ENCODE peak calls at places on chromosome 21, in seven cellular contexts. X, I, W, Z, B, D and Q are unnamed samples.

GRCh38 chr21:42465008-42465878 is 30.8 kb downstream of the RSPH1 start:
- DNase-seq in X (peak; percentile 54), I (no peak), W (no peak), Z (no peak), B (no peak), D (no peak), Q (no peak)

GRCh38 chr21:36532769-36533467 is 53.0 kb upstream of the CLDN14 start:
- DNase-seq in X (no peak), I (no peak), W (no peak), Z (no peak), B (no peak), D (no peak), Q (no peak)

GRCh38 chr21:38660333-38661295 is 145.1 kb upstream of the ETS2 start:
- DNase-seq in X (peak; percentile 11), I (no peak), W (no peak), Z (no peak), B (no peak), D (peak; percentile 40), Q (no peak)

GRCh38 chr21:39137248-39138186 is 45.7 kb downstream of the PSMG1 start:
- DNase-seq in X (peak; percentile 83), I (no peak), W (no peak), Z (no peak), B (no peak), D (no peak), Q (peak; percentile 94)

GRCh38 chr21:24148461-24148860 is 1458.8 kb downstream of the MRPL39 start:
- DNase-seq in X (no peak), I (no peak), W (no peak), Z (no peak), B (no peak), D (no peak), Q (no peak)

GRCh38 chr21:44428281-44428942 is 26.9 kb upstream of the LRRC3 start:
- DNase-seq in X (no peak), I (peak; percentile 9), W (no peak), Z (peak; percentile 14), B (no peak), D (no peak), Q (peak; percentile 62)

GRCh38 chr21:46129846-46130651 is 25.3 kb downstream of the FTCD start:
- DNase-seq in X (no peak), I (no peak), W (no peak), Z (no peak), B (no peak), D (no peak), Q (no peak)

GRCh38 chr21:43794857-43795256 is 5.5 kb downstream of the RRP1 start:
- DNase-seq in X (no peak), I (no peak), W (no peak), Z (no peak), B (no peak), D (no peak), Q (no peak)

GRCh38 chr21:42258885-42259407 is 40.0 kb downstream of the ABCG1 start:
- DNase-seq in X (no peak), I (no peak), W (no peak), Z (no peak), B (no peak), D (peak; percentile 53), Q (no peak)

GRCh38 chr21:43934116-43934515 is 69.1 kb downstream of the AGPAT3 start:
- DNase-seq in X (no peak), I (no peak), W (no peak), Z (no peak), B (no peak), D (no peak), Q (no peak)

GRCh38 chr21:41032536-41032935 is 135.4 kb upstream of the BACE2 start:
- DNase-seq in X (no peak), I (no peak), W (no peak), Z (no peak), B (no peak), D (no peak), Q (no peak)

GRCh38 chr21:15199414-15199813 is 134.6 kb upstream of the NRIP1 start:
- DNase-seq in X (no peak), I (no peak), W (no peak), Z (no peak), B (no peak), D (no peak), Q (peak; percentile 91)

GRCh38 chr21:43369124-43369523 is 57.8 kb downstream of the SIK1 start:
- DNase-seq in X (peak; percentile 35), I (no peak), W (no peak), Z (peak; percentile 62), B (no peak), D (no peak), Q (peak; percentile 79)

GRCh38 chr21:36193200-36193599 is 36.6 kb downstream of the DOP1B start:
- DNase-seq in X (no peak), I (no peak), W (no peak), Z (no peak), B (no peak), D (no peak), Q (peak; percentile 95)

GRCh38 chr21:31078796-31079195 is 40.5 kb upstream of the KRTAP19-8 start:
- DNase-seq in X (peak; percentile 53), I (no peak), W (no peak), Z (no peak), B (no peak), D (no peak), Q (no peak)

GRCh38 chr21:21114456-21114855 is 116.2 kb downstream of the NCAM2 start:
- DNase-seq in X (no peak), I (no peak), W (no peak), Z (no peak), B (no peak), D (no peak), Q (no peak)

GRCh38 chr21:38883142-38883541 is 77.4 kb downstream of the ETS2 start:
- DNase-seq in X (no peak), I (no peak), W (no peak), Z (no peak), B (no peak), D (no peak), Q (no peak)

GRCh38 chr21:42414928-42415769 is 11.4 kb downstream of the UBASH3A start:
- DNase-seq in X (peak; percentile 61), I (no peak), W (no peak), Z (peak; percentile 49), B (peak; percentile 72), D (no peak), Q (peak; percentile 77)

GRCh38 chr21:44294391-44295162 is 5.3 kb upstream of the PFKL start:
- DNase-seq in X (peak; percentile 70), I (no peak), W (no peak), Z (no peak), B (no peak), D (peak; percentile 86), Q (no peak)

GRCh38 chr21:27275294-27275927 is 308.5 kb upstream of the ADAMTS5 start:
- DNase-seq in X (peak; percentile 78), I (no peak), W (no peak), Z (no peak), B (no peak), D (no peak), Q (no peak)

GRCh38 chr21:15617968-15618367 is 111.8 kb upstream of the USP25 start:
- DNase-seq in X (peak; percentile 84), I (no peak), W (no peak), Z (no peak), B (no peak), D (no peak), Q (peak; percentile 60)

GRCh38 chr21:45281411-45282282 is 6.0 kb downstream of the POFUT2 start:
- DNase-seq in X (no peak), I (no peak), W (no peak), Z (no peak), B (no peak), D (no peak), Q (peak; percentile 46)

GRCh38 chr21:18117116-18117515 is 127.5 kb upstream of the CHODL start:
- DNase-seq in X (no peak), I (no peak), W (no peak), Z (no peak), B (no peak), D (no peak), Q (no peak)

GRCh38 chr21:15754640-15755039 is 24.9 kb downstream of the USP25 start:
- DNase-seq in X (peak; percentile 27), I (no peak), W (no peak), Z (no peak), B (no peak), D (no peak), Q (no peak)